ENCODE peak calls at places on chromosomes 7 and 10, in five cellular contexts. S, L, W, Y and U are unnamed samples.

GRCh38 chr10:44913312-44914079 is 2.4 kb downstream of the TMEM72 start:
- DNase-seq in L (no peak), W (no peak), S (no peak), Y (no peak), U (no peak)

GRCh38 chr7:19405546-19405945 is 260.3 kb upstream of the FERD3L start:
- DNase-seq in Y (peak), S (no peak), W (no peak), L (no peak), U (no peak)

GRCh38 chr10:99964791-99965190 is 45.0 kb downstream of the DNMBP start:
- DNase-seq in Y (no peak), S (no peak), L (no peak), W (no peak), U (no peak)

GRCh38 chr10:81679291-81679690 is 195.7 kb upstream of the NRG3 start:
- DNase-seq in W (no peak), S (no peak), L (no peak), Y (no peak), U (no peak)

GRCh38 chr10:77784856-77785255 is 141.7 kb downstream of the DLG5 start:
- DNase-seq in S (no peak), L (no peak), W (no peak), Y (peak), U (peak)

GRCh38 chr7:57179776-57180415 is 47.7 kb upstream of the ZNF479 start:
- DNase-seq in Y (no peak), L (no peak), W (no peak), S (no peak), U (no peak)

GRCh38 chr7:96973986-96974385 is 31.4 kb upstream of the DLX6 start:
- DNase-seq in Y (no peak), L (no peak), S (no peak), W (no peak), U (peak)

GRCh38 chr10:115963848-115964247 is 309.2 kb downstream of the GFRA1 start:
- DNase-seq in W (no peak), Y (no peak), S (peak), L (no peak), U (no peak)

GRCh38 chr10:117431160-117431559 is 55.9 kb upstream of the PDZD8 start:
- DNase-seq in W (no peak), L (no peak), Y (peak), S (no peak), U (no peak)